ENCODE peak calls at places on chromosomes 12 and 14, in four cellular contexts. Y is hepatic stellate cell; W is HEK293T; R is stimulated activated CD4-positive, alpha-beta T cell treated with anti-CD3 and anti-CD28 coated beads, Interleukin-2, amount 100 ng/mL, for 48 hours. N is an unnamed sample.

GRCh38 chr14:41154143-41154807 is 452.4 kb upstream of the LRFN5 start:
- DNase-seq in W (no peak), Y (no peak), R (no peak), N (no peak)

GRCh38 chr12:57610553-57611115 is 601 bp upstream of the ARHGEF25 start:
- DNase-seq in W (no peak), Y (peak; percentile 40), R (no peak), N (no peak)

GRCh38 chr12:78209851-78210493 is 379.3 kb downstream of the NAV3 start:
- DNase-seq in R (no peak), Y (no peak), W (no peak), N (no peak)

GRCh38 chr12:6078378-6079083 is 45.9 kb downstream of the VWF start:
- DNase-seq in Y (no peak), R (no peak), W (no peak), N (no peak)

GRCh38 chr12:27123642-27124041 is 41.3 kb upstream of the C12orf71 start:
- DNase-seq in Y (no peak), W (no peak), R (no peak), N (peak; percentile 40)

GRCh38 chr12:27034607-27035293 is 12.4 kb downstream of the MED21 start:
- DNase-seq in W (no peak), Y (no peak), R (no peak), N (no peak)

GRCh38 chr12:3252416-3252815 is 175.2 kb downstream of the TSPAN9 start:
- DNase-seq in Y (no peak), R (no peak), W (no peak), N (no peak)

GRCh38 chr12:113142173-113142885 is 6.8 kb upstream of the RASAL1 start:
- DNase-seq in R (no peak), W (no peak), Y (no peak), N (no peak)

GRCh38 chr12:129200576-129200975 is 347.3 kb downstream of the GLT1D1 start:
- DNase-seq in R (no peak), W (no peak), Y (no peak), N (no peak)

GRCh38 chr12:22287776-22288621 is 46.5 kb downstream of the ST8SIA1 start:
- DNase-seq in Y (no peak), R (peak; percentile 30), W (peak; percentile 6), N (no peak)

GRCh38 chr12:113080692-113081091 is 24.2 kb downstream of the DTX1 start:
- DNase-seq in W (no peak), R (no peak), Y (no peak), N (no peak)

GRCh38 chr12:48681416-48681737 is 661 bp downstream of the KANSL2 start:
- DNase-seq in W (peak; percentile 15), Y (peak; percentile 16), R (peak; percentile 7), N (no peak)

N was measured in SW 1271.